ENCODE peak calls at places on chromosome 18, in ten cellular contexts. D is HepG2; J is NCI-H345; M is tibial artery; L is GM13976; V is SK-N-DZ; F is HS-27A; H is NCI-H1417; U is effector memory CD4-positive, alpha-beta T cell; I is left ventricle myocardium inferior. X is an unnamed sample.

GRCh38 chr18:73962251-73962650 is 185.4 kb downstream of the FBXO15 start:
- DNase-seq in L (no peak), J (no peak), D (no peak), U (no peak), F (no peak), M (no peak), I (no peak), V (no peak), H (no peak), X (no peak)

GRCh38 chr18:50820901-50821520 is 1.2 kb upstream of the MRO start:
- DNase-seq in D (no peak), F (no peak), I (no peak), U (no peak), L (no peak), M (no peak), H (peak; percentile 54), V (no peak), J (no peak), X (no peak)

GRCh38 chr18:23138470-23138869 is 3.2 kb downstream of the CABLES1 start:
- DNase-seq in M (no peak), H (peak; percentile 89), D (no peak), F (no peak), L (no peak), I (peak; percentile 52), U (no peak), J (peak; percentile 87), V (peak; percentile 61), X (peak; percentile 80)

GRCh38 chr18:10142496-10143160 is 228.8 kb downstream of the VAPA start:
- DNase-seq in M (no peak), L (no peak), V (no peak), U (no peak), I (no peak), D (no peak), F (no peak), J (no peak), H (no peak), X (no peak)

GRCh38 chr18:59660398-59660797 is 36.8 kb downstream of the CCBE1 start:
- DNase-seq in M (no peak), F (no peak), D (no peak), H (no peak), U (no peak), J (no peak), I (no peak), L (no peak), V (no peak), X (no peak)

GRCh38 chr18:46310258-46310657 is 206.1 kb downstream of the HAUS1 start:
- DNase-seq in H (no peak), F (no peak), J (no peak), V (no peak), L (no peak), M (no peak), D (no peak), U (no peak), I (no peak), X (no peak)

GRCh38 chr18:43869451-43870008 is 592.2 kb upstream of the SYT4 start:
- DNase-seq in D (no peak), V (no peak), H (no peak), J (no peak), F (no peak), I (no peak), L (no peak), M (no peak), U (no peak), X (no peak)

GRCh38 chr18:4134691-4135090 is 320.4 kb downstream of the DLGAP1 start:
- DNase-seq in U (no peak), H (peak; percentile 27), L (no peak), J (peak; percentile 54), M (no peak), F (no peak), I (no peak), D (no peak), V (no peak), X (no peak)

GRCh38 chr18:37783771-37784170 is 218.2 kb upstream of the CELF4 start:
- DNase-seq in D (no peak), J (no peak), U (no peak), I (no peak), M (no peak), L (no peak), F (no peak), V (no peak), H (no peak), X (no peak)

GRCh38 chr18:48342588-48342987 is 66.6 kb downstream of the ZBTB7C start:
- DNase-seq in J (peak; percentile 70), H (peak; percentile 93), I (no peak), F (no peak), D (no peak), M (no peak), U (no peak), L (no peak), V (no peak), X (no peak)

GRCh38 chr18:8943900-8944870 is 158.3 kb upstream of the NDUFV2 start:
- DNase-seq in L (no peak), U (no peak), J (no peak), H (no peak), F (peak; percentile 57), V (no peak), I (no peak), D (no peak), M (no peak), X (no peak)

GRCh38 chr18:4750392-4751346 is 295.6 kb upstream of the DLGAP1 start:
- DNase-seq in I (no peak), L (no peak), D (no peak), V (no peak), U (no peak), F (no peak), M (no peak), H (no peak), J (no peak), X (no peak)

GRCh38 chr18:23354625-23355024 is 98.5 kb upstream of the RIOK3 start:
- DNase-seq in I (no peak), F (peak; percentile 17), V (no peak), D (peak; percentile 20), L (no peak), U (no peak), H (no peak), J (no peak), M (no peak), X (no peak)

GRCh38 chr18:53911200-53911599 is 313.3 kb downstream of the MBD2 start:
- DNase-seq in M (no peak), H (no peak), F (no peak), U (no peak), D (no peak), I (no peak), L (no peak), J (no peak), V (no peak), X (no peak)

GRCh38 chr18:13614701-13615288 is 111.6 kb downstream of the FAM210A start:
- DNase-seq in U (no peak), L (peak; percentile 45), M (no peak), D (no peak), V (no peak), F (no peak), H (no peak), I (no peak), J (no peak), X (no peak)

X was measured in uterus.